ENCODE peak calls at places on chromosomes 2 and 18, in four cellular contexts. S, Q, F and T are unnamed samples.

GRCh38 chr2:52264488-52264887 is 1232.6 kb upstream of the NRXN1 start:
- DNase-seq in S (no peak), Q (no peak), F (no peak), T (no peak)

GRCh38 chr2:208570851-208571763 is 164.5 kb downstream of the PTH2R start:
- DNase-seq in S (no peak), Q (no peak), F (no peak), T (no peak)

GRCh38 chr18:39602112-39602511 is 2036.5 kb upstream of the CELF4 start:
- DNase-seq in S (no peak), Q (no peak), F (no peak), T (no peak)

GRCh38 chr18:10715791-10716190 is 190.0 kb downstream of the NAPG start:
- DNase-seq in S (peak; percentile 49), Q (no peak), F (no peak), T (no peak)

GRCh38 chr2:22056621-22057132 is 932.9 kb downstream of the TDRD15 start:
- DNase-seq in S (no peak), Q (no peak), F (no peak), T (no peak)

GRCh38 chr2:218983263-218983970 is 1.6 kb downstream of the FEV start:
- DNase-seq in S (no peak), Q (no peak), F (no peak), T (no peak)

GRCh38 chr2:172208881-172209325 is 106.2 kb upstream of the DLX2 start:
- DNase-seq in S (no peak), Q (no peak), F (no peak), T (no peak)

GRCh38 chr2:70890469-70891065 is 45.1 kb upstream of the ATP6V1B1 start:
- DNase-seq in S (no peak), Q (no peak), F (no peak), T (no peak)

GRCh38 chr2:45729753-45730512 is 78.5 kb downstream of the PRKCE start:
- DNase-seq in S (no peak), Q (no peak), F (no peak), T (no peak)
- TF ChIP-seq CTCF in S (peak; percentile 43), Q (no peak), F (peak; percentile 13), T (peak; percentile 41)

GRCh38 chr18:36828630-36829361 is at the start of the genes KIAA1328 and TPGS2:
- DNase-seq in S (peak; percentile 90), Q (peak; percentile 83), F (peak; percentile 84), T (peak; percentile 72)
- TF ChIP-seq CTCF in S (peak; percentile 28), Q (no peak), F (peak; percentile 52), T (peak; percentile 66)

GRCh38 chr18:49597556-49597955 is 35.7 kb downstream of the LIPG start:
- DNase-seq in S (no peak), Q (no peak), F (no peak), T (no peak)
- TF ChIP-seq CTCF in S (no peak), Q (no peak), F (no peak), T (no peak)

GRCh38 chr2:230202430-230203109 is 17.2 kb downstream of the SP110 start:
- DNase-seq in S (no peak), Q (no peak), F (no peak), T (no peak)
- TF ChIP-seq CTCF in S (no peak), Q (no peak), F (no peak), T (no peak)

GRCh38 chr2:185633621-185634020 is 105.0 kb upstream of the FSIP2 start:
- DNase-seq in S (no peak), Q (no peak), F (no peak), T (no peak)

GRCh38 chr2:185625604-185626003 is 113.0 kb upstream of the FSIP2 start:
- DNase-seq in S (no peak), Q (no peak), F (no peak), T (no peak)

GRCh38 chr2:185628985-185629384 is 109.6 kb upstream of the FSIP2 start:
- DNase-seq in S (peak; percentile 7), Q (peak; percentile 84), F (peak; percentile 15), T (peak; percentile 2)
- TF ChIP-seq CTCF in S (no peak), Q (peak; percentile 78), F (peak; percentile 12), T (peak; percentile 35)

DNA sequence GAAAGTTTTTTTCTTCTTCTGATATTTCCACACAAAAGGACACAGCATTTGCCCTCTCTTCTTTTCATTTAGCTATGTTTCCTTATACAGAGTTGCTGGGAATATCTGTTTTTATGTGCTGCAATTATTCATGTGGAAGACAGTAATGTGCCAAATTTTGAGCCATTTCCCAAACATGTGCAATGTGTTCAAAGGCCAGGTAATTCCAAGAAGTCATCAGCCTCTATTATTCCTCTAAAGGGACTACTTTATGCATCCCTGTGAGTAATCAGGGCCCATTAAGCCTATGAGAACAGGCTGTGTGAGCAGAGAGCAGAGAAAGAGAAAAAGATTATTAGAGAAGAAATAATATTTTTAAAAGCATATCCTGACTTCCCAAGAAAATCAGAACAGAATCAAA is 107.5 kb upstream of the OSR1 start:
- DNase-seq in S (no peak), Q (no peak), F (no peak), T (no peak)
- TF ChIP-seq CTCF in S (no peak), Q (no peak), F (no peak), T (no peak)

DNA sequence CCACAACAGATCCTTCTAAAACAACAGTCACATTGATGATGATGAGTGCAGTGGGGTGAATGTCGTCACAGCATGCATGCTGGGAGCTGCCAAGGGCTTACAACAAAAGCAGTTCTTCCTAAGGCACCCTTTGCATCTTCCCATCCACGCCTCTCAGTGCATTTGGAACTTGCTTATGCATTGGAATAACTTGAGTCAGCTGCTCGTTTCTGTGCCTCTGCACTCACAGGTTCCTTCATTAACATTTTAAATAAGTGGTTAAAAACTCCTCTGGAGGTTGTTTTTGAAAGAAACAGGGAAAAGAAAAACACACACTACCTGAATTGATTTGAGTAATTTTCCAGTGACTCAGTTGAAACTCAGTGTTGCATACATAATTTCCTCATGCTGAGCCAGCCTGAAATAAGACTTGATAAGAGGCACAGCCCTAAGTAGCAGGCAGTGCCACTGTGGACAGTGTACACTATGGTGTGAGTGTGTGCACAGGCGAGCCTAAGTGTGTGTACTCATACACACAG is 46.8 kb upstream of the TRIM43B start:
- DNase-seq in S (no peak), Q (no peak), F (no peak), T (no peak)
- TF ChIP-seq CTCF in S (no peak), Q (no peak), F (no peak), T (no peak)

DNA sequence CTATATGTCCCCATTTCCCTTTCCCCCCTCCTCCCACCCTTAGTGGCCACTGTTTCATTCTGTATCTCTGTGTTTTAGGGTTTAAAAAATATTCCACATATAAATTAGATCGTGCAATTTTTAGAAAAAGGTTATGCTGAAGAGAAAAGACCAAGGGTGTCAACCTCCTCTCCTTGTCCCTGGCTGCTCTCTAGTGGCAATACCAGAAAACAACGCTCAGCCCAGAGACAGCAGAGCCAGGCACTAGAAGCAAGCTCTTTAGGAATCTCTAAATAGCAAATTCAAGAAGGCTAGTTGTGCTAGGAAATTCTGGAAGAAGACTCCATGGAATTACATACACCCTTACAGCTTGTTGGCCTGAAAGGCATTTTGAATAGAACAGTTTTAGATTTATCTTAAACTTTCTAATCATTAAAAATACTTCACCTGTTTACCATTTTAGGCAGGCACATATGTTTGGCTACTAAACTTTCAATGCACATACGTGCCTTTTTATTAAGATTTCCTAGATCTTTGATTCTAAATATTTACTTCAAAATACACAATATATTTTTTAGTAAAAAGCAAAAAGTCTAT is 35.1 kb upstream of the RASGRP3 start:
- DNase-seq in S (peak; percentile 51), Q (peak; percentile 52), F (peak; percentile 34), T (peak; percentile 30)
- TF ChIP-seq CTCF in S (peak; percentile 41), Q (peak; percentile 19), F (peak; percentile 57), T (peak; percentile 68)

GRCh38 chr18:54232485-54233227 is 8.2 kb upstream of the MBD2 start:
- DNase-seq in S (no peak), Q (no peak), F (no peak), T (no peak)
- TF ChIP-seq CTCF in S (no peak), Q (no peak), F (no peak), T (no peak)